ENCODE peak calls at places on chromosomes 3 and 15, in ten cellular contexts. One of them, this sample, is unnamed.

GRCh38 chr3:45546223-45546622 is 48.3 kb upstream of the LIMD1 start:
- DNase-seq in HEK293T: no peak
- DNase-seq in tibial artery: no peak
- DNase-seq in neuronal stem cell: no peak
- DNase-seq in NCI-H1105: no peak
- DNase-seq in activated CD8-positive, alpha-beta T cell treated with anti-CD3 and anti-CD28 coated beads for 36 hours: no peak
- DNase-seq in mesenchymal stem cell: no peak
- DNase-seq in A172: no peak
- DNase-seq in upper lobe of right lung: no peak
- DNase-seq in astrocyte: no peak
- DNase-seq in this sample: no peak

GRCh38 chr3:153513236-153513635 is 351.2 kb downstream of the RAP2B start:
- DNase-seq in upper lobe of right lung: no peak
- DNase-seq in mesenchymal stem cell: peak
- DNase-seq in tibial artery: no peak
- DNase-seq in activated CD8-positive, alpha-beta T cell treated with anti-CD3 and anti-CD28 coated beads for 36 hours: peak
- DNase-seq in neuronal stem cell: no peak
- DNase-seq in A172: no peak
- DNase-seq in HEK293T: peak
- DNase-seq in astrocyte: no peak
- DNase-seq in NCI-H1105: no peak
- DNase-seq in this sample: no peak

GRCh38 chr15:79451361-79451999 is 19.3 kb downstream of the MINAR1 start:
- DNase-seq in astrocyte: no peak
- DNase-seq in HEK293T: no peak
- DNase-seq in activated CD8-positive, alpha-beta T cell treated with anti-CD3 and anti-CD28 coated beads for 36 hours: no peak
- DNase-seq in upper lobe of right lung: no peak
- DNase-seq in neuronal stem cell: no peak
- DNase-seq in NCI-H1105: no peak
- DNase-seq in A172: no peak
- DNase-seq in tibial artery: no peak
- DNase-seq in mesenchymal stem cell: no peak
- DNase-seq in this sample: no peak

GRCh38 chr3:141769171-141769894 is 6.1 kb downstream of the GRK7 start:
- DNase-seq in activated CD8-positive, alpha-beta T cell treated with anti-CD3 and anti-CD28 coated beads for 36 hours: no peak
- DNase-seq in NCI-H1105: no peak
- DNase-seq in tibial artery: no peak
- DNase-seq in upper lobe of right lung: no peak
- DNase-seq in astrocyte: peak
- DNase-seq in A172: no peak
- DNase-seq in HEK293T: no peak
- DNase-seq in mesenchymal stem cell: peak
- DNase-seq in neuronal stem cell: no peak
- DNase-seq in this sample: no peak

GRCh38 chr3:152175576-152175883 is 93.2 kb upstream of the MBNL1 start:
- DNase-seq in mesenchymal stem cell: peak
- DNase-seq in NCI-H1105: no peak
- DNase-seq in tibial artery: no peak
- DNase-seq in astrocyte: peak
- DNase-seq in activated CD8-positive, alpha-beta T cell treated with anti-CD3 and anti-CD28 coated beads for 36 hours: no peak
- DNase-seq in neuronal stem cell: no peak
- DNase-seq in upper lobe of right lung: no peak
- DNase-seq in A172: peak
- DNase-seq in HEK293T: no peak
- DNase-seq in this sample: no peak

GRCh38 chr15:58224068-58224467 is 85.9 kb downstream of the AQP9 start:
- DNase-seq in A172: no peak
- DNase-seq in upper lobe of right lung: no peak
- DNase-seq in neuronal stem cell: no peak
- DNase-seq in astrocyte: no peak
- DNase-seq in HEK293T: no peak
- DNase-seq in NCI-H1105: no peak
- DNase-seq in tibial artery: no peak
- DNase-seq in mesenchymal stem cell: no peak
- DNase-seq in activated CD8-positive, alpha-beta T cell treated with anti-CD3 and anti-CD28 coated beads for 36 hours: no peak
- DNase-seq in this sample: no peak

GRCh38 chr3:125161607-125162219 is 50.8 kb downstream of the SLC12A8 start:
- DNase-seq in activated CD8-positive, alpha-beta T cell treated with anti-CD3 and anti-CD28 coated beads for 36 hours: no peak
- DNase-seq in mesenchymal stem cell: no peak
- DNase-seq in tibial artery: no peak
- DNase-seq in neuronal stem cell: no peak
- DNase-seq in HEK293T: no peak
- DNase-seq in upper lobe of right lung: no peak
- DNase-seq in astrocyte: no peak
- DNase-seq in NCI-H1105: no peak
- DNase-seq in A172: no peak
- DNase-seq in this sample: no peak

GRCh38 chr3:173411288-173412064 is 13.9 kb downstream of the NLGN1 start:
- DNase-seq in NCI-H1105: peak
- DNase-seq in neuronal stem cell: no peak
- DNase-seq in mesenchymal stem cell: peak
- DNase-seq in HEK293T: peak
- DNase-seq in upper lobe of right lung: no peak
- DNase-seq in activated CD8-positive, alpha-beta T cell treated with anti-CD3 and anti-CD28 coated beads for 36 hours: no peak
- DNase-seq in A172: peak
- DNase-seq in tibial artery: no peak
- DNase-seq in astrocyte: peak
- DNase-seq in this sample: no peak

GRCh38 chr15:95664435-95664834 is 666.1 kb upstream of the NR2F2 start:
- DNase-seq in neuronal stem cell: no peak
- DNase-seq in mesenchymal stem cell: no peak
- DNase-seq in upper lobe of right lung: no peak
- DNase-seq in activated CD8-positive, alpha-beta T cell treated with anti-CD3 and anti-CD28 coated beads for 36 hours: no peak
- DNase-seq in astrocyte: peak
- DNase-seq in A172: no peak
- DNase-seq in HEK293T: no peak
- DNase-seq in tibial artery: no peak
- DNase-seq in NCI-H1105: no peak
- DNase-seq in this sample: no peak

GRCh38 chr3:36451816-36452215 is 71.5 kb downstream of the STAC start:
- DNase-seq in neuronal stem cell: peak
- DNase-seq in activated CD8-positive, alpha-beta T cell treated with anti-CD3 and anti-CD28 coated beads for 36 hours: no peak
- DNase-seq in A172: no peak
- DNase-seq in upper lobe of right lung: no peak
- DNase-seq in tibial artery: no peak
- DNase-seq in mesenchymal stem cell: no peak
- DNase-seq in HEK293T: no peak
- DNase-seq in NCI-H1105: no peak
- DNase-seq in astrocyte: no peak
- DNase-seq in this sample: peak

GRCh38 chr3:117926819-117927218 is 1107.8 kb downstream of the IGSF11 start:
- DNase-seq in upper lobe of right lung: no peak
- DNase-seq in HEK293T: no peak
- DNase-seq in NCI-H1105: no peak
- DNase-seq in mesenchymal stem cell: no peak
- DNase-seq in tibial artery: no peak
- DNase-seq in activated CD8-positive, alpha-beta T cell treated with anti-CD3 and anti-CD28 coated beads for 36 hours: no peak
- DNase-seq in neuronal stem cell: no peak
- DNase-seq in A172: no peak
- DNase-seq in astrocyte: no peak
- DNase-seq in this sample: no peak

GRCh38 chr3:87350367-87351199 is 74.2 kb upstream of the POU1F1 start:
- DNase-seq in NCI-H1105: no peak
- DNase-seq in astrocyte: peak
- DNase-seq in upper lobe of right lung: no peak
- DNase-seq in HEK293T: peak
- DNase-seq in mesenchymal stem cell: peak
- DNase-seq in tibial artery: no peak
- DNase-seq in neuronal stem cell: peak
- DNase-seq in A172: peak
- DNase-seq in activated CD8-positive, alpha-beta T cell treated with anti-CD3 and anti-CD28 coated beads for 36 hours: peak
- DNase-seq in this sample: no peak

GRCh38 chr3:105957722-105958121 is 88.9 kb upstream of the CBLB start:
- DNase-seq in A172: no peak
- DNase-seq in NCI-H1105: no peak
- DNase-seq in tibial artery: no peak
- DNase-seq in upper lobe of right lung: no peak
- DNase-seq in HEK293T: no peak
- DNase-seq in activated CD8-positive, alpha-beta T cell treated with anti-CD3 and anti-CD28 coated beads for 36 hours: no peak
- DNase-seq in neuronal stem cell: no peak
- DNase-seq in mesenchymal stem cell: no peak
- DNase-seq in astrocyte: peak
- DNase-seq in this sample: no peak

GRCh38 chr3:127970966-127971592 is 56.0 kb downstream of the KBTBD12 start:
- DNase-seq in upper lobe of right lung: no peak
- DNase-seq in A172: peak
- DNase-seq in tibial artery: no peak
- DNase-seq in neuronal stem cell: peak
- DNase-seq in astrocyte: peak
- DNase-seq in NCI-H1105: peak
- DNase-seq in HEK293T: peak
- DNase-seq in activated CD8-positive, alpha-beta T cell treated with anti-CD3 and anti-CD28 coated beads for 36 hours: peak
- DNase-seq in mesenchymal stem cell: peak
- DNase-seq in this sample: peak

GRCh38 chr3:95312650-95313049 is 1249.8 kb downstream of the NSUN3 start:
- DNase-seq in neuronal stem cell: no peak
- DNase-seq in HEK293T: no peak
- DNase-seq in tibial artery: no peak
- DNase-seq in astrocyte: no peak
- DNase-seq in NCI-H1105: no peak
- DNase-seq in activated CD8-positive, alpha-beta T cell treated with anti-CD3 and anti-CD28 coated beads for 36 hours: no peak
- DNase-seq in mesenchymal stem cell: no peak
- DNase-seq in A172: no peak
- DNase-seq in upper lobe of right lung: no peak
- DNase-seq in this sample: no peak

GRCh38 chr3:155428558-155428957 is 135.1 kb upstream of the STRIT1 start:
- DNase-seq in activated CD8-positive, alpha-beta T cell treated with anti-CD3 and anti-CD28 coated beads for 36 hours: no peak
- DNase-seq in A172: peak
- DNase-seq in tibial artery: no peak
- DNase-seq in HEK293T: no peak
- DNase-seq in NCI-H1105: no peak
- DNase-seq in neuronal stem cell: no peak
- DNase-seq in mesenchymal stem cell: peak
- DNase-seq in astrocyte: peak
- DNase-seq in upper lobe of right lung: no peak
- DNase-seq in this sample: no peak

GRCh38 chr3:24704496-24704895 is 209.8 kb upstream of the THRB start:
- DNase-seq in mesenchymal stem cell: no peak
- DNase-seq in tibial artery: no peak
- DNase-seq in upper lobe of right lung: no peak
- DNase-seq in A172: peak
- DNase-seq in neuronal stem cell: no peak
- DNase-seq in activated CD8-positive, alpha-beta T cell treated with anti-CD3 and anti-CD28 coated beads for 36 hours: no peak
- DNase-seq in astrocyte: peak
- DNase-seq in HEK293T: no peak
- DNase-seq in NCI-H1105: no peak
- DNase-seq in this sample: peak

GRCh38 chr15:62781081-62781497 is 261.5 kb upstream of the TPM1 start:
- DNase-seq in A172: no peak
- DNase-seq in mesenchymal stem cell: peak
- DNase-seq in activated CD8-positive, alpha-beta T cell treated with anti-CD3 and anti-CD28 coated beads for 36 hours: no peak
- DNase-seq in HEK293T: no peak
- DNase-seq in neuronal stem cell: no peak
- DNase-seq in tibial artery: no peak
- DNase-seq in astrocyte: peak
- DNase-seq in NCI-H1105: no peak
- DNase-seq in upper lobe of right lung: no peak
- DNase-seq in this sample: no peak

GRCh38 chr3:43366466-43366865 is 80.1 kb downstream of the SNRK start:
- DNase-seq in HEK293T: no peak
- DNase-seq in neuronal stem cell: no peak
- DNase-seq in upper lobe of right lung: no peak
- DNase-seq in tibial artery: no peak
- DNase-seq in astrocyte: no peak
- DNase-seq in mesenchymal stem cell: no peak
- DNase-seq in activated CD8-positive, alpha-beta T cell treated with anti-CD3 and anti-CD28 coated beads for 36 hours: no peak
- DNase-seq in NCI-H1105: no peak
- DNase-seq in A172: no peak
- DNase-seq in this sample: no peak

GRCh38 chr3:144039661-144040060 is 68.0 kb downstream of the DIPK2A start:
- DNase-seq in A172: peak
- DNase-seq in NCI-H1105: no peak
- DNase-seq in neuronal stem cell: no peak
- DNase-seq in activated CD8-positive, alpha-beta T cell treated with anti-CD3 and anti-CD28 coated beads for 36 hours: no peak
- DNase-seq in tibial artery: no peak
- DNase-seq in mesenchymal stem cell: no peak
- DNase-seq in upper lobe of right lung: no peak
- DNase-seq in HEK293T: no peak
- DNase-seq in astrocyte: peak
- DNase-seq in this sample: no peak

GRCh38 chr3:159855599-159856495 is 132.8 kb upstream of the IL12A start:
- DNase-seq in NCI-H1105: no peak
- DNase-seq in A172: no peak
- DNase-seq in upper lobe of right lung: no peak
- DNase-seq in HEK293T: no peak
- DNase-seq in tibial artery: no peak
- DNase-seq in activated CD8-positive, alpha-beta T cell treated with anti-CD3 and anti-CD28 coated beads for 36 hours: no peak
- DNase-seq in neuronal stem cell: no peak
- DNase-seq in mesenchymal stem cell: peak
- DNase-seq in astrocyte: no peak
- DNase-seq in this sample: no peak

GRCh38 chr3:176623751-176624150 is 573.5 kb downstream of the TBL1XR1 start:
- DNase-seq in NCI-H1105: no peak
- DNase-seq in A172: no peak
- DNase-seq in mesenchymal stem cell: no peak
- DNase-seq in HEK293T: no peak
- DNase-seq in neuronal stem cell: no peak
- DNase-seq in tibial artery: no peak
- DNase-seq in astrocyte: no peak
- DNase-seq in activated CD8-positive, alpha-beta T cell treated with anti-CD3 and anti-CD28 coated beads for 36 hours: no peak
- DNase-seq in upper lobe of right lung: no peak
- DNase-seq in this sample: no peak

GRCh38 chr3:143332046-143332445 is 212.5 kb downstream of the CHST2 start:
- DNase-seq in neuronal stem cell: no peak
- DNase-seq in tibial artery: no peak
- DNase-seq in mesenchymal stem cell: no peak
- DNase-seq in A172: no peak
- DNase-seq in upper lobe of right lung: no peak
- DNase-seq in HEK293T: no peak
- DNase-seq in activated CD8-positive, alpha-beta T cell treated with anti-CD3 and anti-CD28 coated beads for 36 hours: no peak
- DNase-seq in NCI-H1105: no peak
- DNase-seq in astrocyte: peak
- DNase-seq in this sample: no peak

GRCh38 chr3:19149388-19149787 is 1.1 kb downstream of the KCNH8 start:
- DNase-seq in NCI-H1105: no peak
- DNase-seq in astrocyte: peak
- DNase-seq in A172: peak
- DNase-seq in activated CD8-positive, alpha-beta T cell treated with anti-CD3 and anti-CD28 coated beads for 36 hours: peak
- DNase-seq in tibial artery: no peak
- DNase-seq in upper lobe of right lung: no peak
- DNase-seq in neuronal stem cell: peak
- DNase-seq in mesenchymal stem cell: peak
- DNase-seq in HEK293T: no peak
- DNase-seq in this sample: no peak

GRCh38 chr3:186823391-186823790 is 17.1 kb upstream of the RFC4 start:
- DNase-seq in tibial artery: no peak
- DNase-seq in NCI-H1105: no peak
- DNase-seq in upper lobe of right lung: no peak
- DNase-seq in activated CD8-positive, alpha-beta T cell treated with anti-CD3 and anti-CD28 coated beads for 36 hours: peak
- DNase-seq in neuronal stem cell: no peak
- DNase-seq in A172: no peak
- DNase-seq in mesenchymal stem cell: no peak
- DNase-seq in astrocyte: peak
- DNase-seq in HEK293T: no peak
- DNase-seq in this sample: no peak

GRCh38 chr3:63043631-63044030 is 168.4 kb upstream of the CADPS start:
- DNase-seq in A172: no peak
- DNase-seq in upper lobe of right lung: no peak
- DNase-seq in activated CD8-positive, alpha-beta T cell treated with anti-CD3 and anti-CD28 coated beads for 36 hours: no peak
- DNase-seq in tibial artery: no peak
- DNase-seq in mesenchymal stem cell: no peak
- DNase-seq in astrocyte: peak
- DNase-seq in neuronal stem cell: no peak
- DNase-seq in NCI-H1105: no peak
- DNase-seq in HEK293T: no peak
- DNase-seq in this sample: no peak

GRCh38 chr3:194276768-194277546 is 74.2 kb downstream of the CPN2 start:
- DNase-seq in upper lobe of right lung: peak
- DNase-seq in NCI-H1105: peak
- DNase-seq in tibial artery: peak
- DNase-seq in A172: peak
- DNase-seq in activated CD8-positive, alpha-beta T cell treated with anti-CD3 and anti-CD28 coated beads for 36 hours: no peak
- DNase-seq in neuronal stem cell: no peak
- DNase-seq in HEK293T: no peak
- DNase-seq in astrocyte: peak
- DNase-seq in mesenchymal stem cell: no peak
- DNase-seq in this sample: no peak

GRCh38 chr3:134601539-134602439 is 49.0 kb downstream of the KY start:
- DNase-seq in activated CD8-positive, alpha-beta T cell treated with anti-CD3 and anti-CD28 coated beads for 36 hours: no peak
- DNase-seq in A172: peak
- DNase-seq in NCI-H1105: peak
- DNase-seq in HEK293T: peak
- DNase-seq in upper lobe of right lung: no peak
- DNase-seq in neuronal stem cell: peak
- DNase-seq in mesenchymal stem cell: peak
- DNase-seq in tibial artery: no peak
- DNase-seq in astrocyte: peak
- DNase-seq in this sample: no peak